ENCODE peak calls at places on chromosomes 6 and 20, in five cellular contexts. One of them, this sample, is unnamed.

GRCh38 chr6:44670146-44670545 is 282.6 kb downstream of the CDC5L start:
- DNase-seq in AG04450: no peak
- DNase-seq in heart left ventricle: no peak
- DNase-seq in uterus: no peak
- DNase-seq in left ventricle myocardium inferior: no peak
- DNase-seq in this sample: no peak

GRCh38 chr6:72940265-72940664 is 285.0 kb downstream of the KHDC1L start:
- DNase-seq in left ventricle myocardium inferior: no peak
- DNase-seq in AG04450: no peak
- DNase-seq in heart left ventricle: no peak
- DNase-seq in uterus: no peak
- DNase-seq in this sample: no peak

GRCh38 chr20:35030136-35030535 is 62.5 kb downstream of the TRPC4AP start:
- DNase-seq in uterus: no peak
- DNase-seq in left ventricle myocardium inferior: no peak
- DNase-seq in heart left ventricle: no peak
- DNase-seq in AG04450: no peak
- DNase-seq in this sample: no peak

GRCh38 chr6:49519660-49520059 is 19.9 kb downstream of the GLYATL3 start:
- DNase-seq in heart left ventricle: no peak
- DNase-seq in uterus: no peak
- DNase-seq in AG04450: no peak
- DNase-seq in left ventricle myocardium inferior: no peak
- DNase-seq in this sample: no peak

GRCh38 chr20:38157635-38158495 is 7.2 kb downstream of the TGM2 start:
- DNase-seq in heart left ventricle: no peak
- DNase-seq in AG04450: no peak
- DNase-seq in left ventricle myocardium inferior: peak; percentile 35
- DNase-seq in uterus: no peak
- DNase-seq in this sample: no peak

GRCh38 chr6:133837801-133838349 is 51.0 kb upstream of the TCF21 start:
- DNase-seq in AG04450: no peak
- DNase-seq in uterus: peak; percentile 32
- DNase-seq in heart left ventricle: no peak
- DNase-seq in left ventricle myocardium inferior: peak; percentile 24
- DNase-seq in this sample: peak; percentile 28

GRCh38 chr6:71419217-71419953 is 130.8 kb downstream of the OGFRL1 start:
- DNase-seq in uterus: peak; percentile 15
- DNase-seq in left ventricle myocardium inferior: peak; percentile 26
- DNase-seq in heart left ventricle: peak; percentile 34
- DNase-seq in AG04450: no peak
- DNase-seq in this sample: no peak

GRCh38 chr6:7073810-7074525 is 33.8 kb upstream of the RREB1 start:
- DNase-seq in AG04450: no peak
- DNase-seq in heart left ventricle: peak; percentile 22
- DNase-seq in left ventricle myocardium inferior: no peak
- DNase-seq in uterus: no peak
- DNase-seq in this sample: no peak

GRCh38 chr6:152026291-152026690 is 218.8 kb downstream of the ESR1 start:
- DNase-seq in uterus: no peak
- DNase-seq in AG04450: no peak
- DNase-seq in heart left ventricle: no peak
- DNase-seq in left ventricle myocardium inferior: no peak
- DNase-seq in this sample: no peak

GRCh38 chr20:57451759-57452661 is 60.8 kb downstream of the RBM38 start:
- DNase-seq in AG04450: no peak
- DNase-seq in heart left ventricle: no peak
- DNase-seq in left ventricle myocardium inferior: no peak
- DNase-seq in uterus: no peak
- DNase-seq in this sample: no peak

GRCh38 chr6:118163609-118164008 is 256.5 kb downstream of the SLC35F1 start:
- DNase-seq in AG04450: no peak
- DNase-seq in heart left ventricle: no peak
- DNase-seq in left ventricle myocardium inferior: no peak
- DNase-seq in uterus: no peak
- DNase-seq in this sample: no peak

GRCh38 chr20:61493798-61494305 is 241.8 kb downstream of the CDH4 start:
- DNase-seq in left ventricle myocardium inferior: no peak
- DNase-seq in uterus: no peak
- DNase-seq in heart left ventricle: no peak
- DNase-seq in AG04450: no peak
- DNase-seq in this sample: no peak

GRCh38 chr20:37235065-37235464 is 26.5 kb downstream of the GHRH start:
- DNase-seq in uterus: no peak
- DNase-seq in AG04450: no peak
- DNase-seq in heart left ventricle: no peak
- DNase-seq in left ventricle myocardium inferior: no peak
- DNase-seq in this sample: no peak

GRCh38 chr6:161480416-161481165 is 206.7 kb upstream of the AGPAT4 start:
- DNase-seq in heart left ventricle: no peak
- DNase-seq in left ventricle myocardium inferior: no peak
- DNase-seq in AG04450: no peak
- DNase-seq in uterus: no peak
- DNase-seq in this sample: no peak

DNA sequence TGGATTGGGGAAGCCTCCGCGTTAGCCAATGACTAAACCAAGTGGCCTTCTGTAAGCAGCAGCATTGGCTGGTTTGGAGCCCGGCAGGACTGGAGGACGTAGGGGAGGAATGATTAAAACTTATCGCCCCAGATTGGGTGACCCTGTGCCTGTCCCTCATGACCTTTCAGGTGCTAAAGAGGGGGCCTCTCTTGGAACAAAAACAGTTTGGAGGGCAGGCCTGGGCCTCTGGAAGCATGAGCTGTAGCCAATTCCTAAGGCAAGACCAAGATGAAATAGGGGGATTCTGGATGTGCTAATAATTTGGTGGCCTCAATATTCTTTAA is 1.4 kb downstream of the GMPR start:
- DNase-seq in uterus: no peak
- DNase-seq in AG04450: no peak
- DNase-seq in heart left ventricle: no peak
- DNase-seq in left ventricle myocardium inferior: no peak
- DNase-seq in this sample: no peak
- H3K4me3 ChIP-seq in uterus: peak overlapping the region; percentile 63
- H3K4me3 ChIP-seq in AG04450: peak overlapping the region; percentile 2
- H3K4me3 ChIP-seq in heart left ventricle: peak overlapping the region; percentile 88
- H3K4me3 ChIP-seq in left ventricle myocardium inferior: peak overlapping the region; percentile 87
- H3K4me3 ChIP-seq in this sample: no peak overlapping the region

GRCh38 chr6:119261944-119262284 is 87.6 kb downstream of the MAN1A1 start:
- DNase-seq in left ventricle myocardium inferior: no peak
- DNase-seq in AG04450: no peak
- DNase-seq in heart left ventricle: no peak
- DNase-seq in uterus: no peak
- DNase-seq in this sample: no peak
- TF ChIP-seq CTCF in left ventricle myocardium inferior: no peak
- TF ChIP-seq CTCF in AG04450: no peak
- TF ChIP-seq CTCF in heart left ventricle: no peak
- TF ChIP-seq CTCF in uterus: no peak
- TF ChIP-seq CTCF in this sample: peak; percentile 16

GRCh38 chr6:169617562-169617961 is 84.3 kb downstream of the WDR27 start:
- DNase-seq in uterus: no peak
- DNase-seq in left ventricle myocardium inferior: no peak
- DNase-seq in AG04450: no peak
- DNase-seq in heart left ventricle: no peak
- DNase-seq in this sample: peak; percentile 62

GRCh38 chr6:169621311-169621710 is 80.5 kb downstream of the WDR27 start:
- DNase-seq in left ventricle myocardium inferior: no peak
- DNase-seq in heart left ventricle: no peak
- DNase-seq in AG04450: no peak
- DNase-seq in uterus: no peak
- DNase-seq in this sample: no peak

GRCh38 chr6:169620171-169621125 is 81.4 kb downstream of the WDR27 start:
- DNase-seq in uterus: no peak
- DNase-seq in AG04450: peak; percentile 47
- DNase-seq in left ventricle myocardium inferior: no peak
- DNase-seq in heart left ventricle: no peak
- DNase-seq in this sample: peak; percentile 37

GRCh38 chr6:169618526-169619490 is 83.0 kb downstream of the WDR27 start:
- DNase-seq in left ventricle myocardium inferior: no peak
- DNase-seq in AG04450: peak; percentile 82
- DNase-seq in uterus: no peak
- DNase-seq in heart left ventricle: no peak
- DNase-seq in this sample: no peak

GRCh38 chr6:169619650-169620049 is 82.2 kb downstream of the WDR27 start:
- DNase-seq in heart left ventricle: no peak
- DNase-seq in left ventricle myocardium inferior: no peak
- DNase-seq in uterus: no peak
- DNase-seq in AG04450: no peak
- DNase-seq in this sample: no peak
- H3K4me3 ChIP-seq in heart left ventricle: no peak overlapping the region
- H3K4me3 ChIP-seq in left ventricle myocardium inferior: no peak overlapping the region
- H3K4me3 ChIP-seq in uterus: no peak overlapping the region
- H3K4me3 ChIP-seq in AG04450: no peak overlapping the region
- H3K4me3 ChIP-seq in this sample: no peak overlapping the region

DNA sequence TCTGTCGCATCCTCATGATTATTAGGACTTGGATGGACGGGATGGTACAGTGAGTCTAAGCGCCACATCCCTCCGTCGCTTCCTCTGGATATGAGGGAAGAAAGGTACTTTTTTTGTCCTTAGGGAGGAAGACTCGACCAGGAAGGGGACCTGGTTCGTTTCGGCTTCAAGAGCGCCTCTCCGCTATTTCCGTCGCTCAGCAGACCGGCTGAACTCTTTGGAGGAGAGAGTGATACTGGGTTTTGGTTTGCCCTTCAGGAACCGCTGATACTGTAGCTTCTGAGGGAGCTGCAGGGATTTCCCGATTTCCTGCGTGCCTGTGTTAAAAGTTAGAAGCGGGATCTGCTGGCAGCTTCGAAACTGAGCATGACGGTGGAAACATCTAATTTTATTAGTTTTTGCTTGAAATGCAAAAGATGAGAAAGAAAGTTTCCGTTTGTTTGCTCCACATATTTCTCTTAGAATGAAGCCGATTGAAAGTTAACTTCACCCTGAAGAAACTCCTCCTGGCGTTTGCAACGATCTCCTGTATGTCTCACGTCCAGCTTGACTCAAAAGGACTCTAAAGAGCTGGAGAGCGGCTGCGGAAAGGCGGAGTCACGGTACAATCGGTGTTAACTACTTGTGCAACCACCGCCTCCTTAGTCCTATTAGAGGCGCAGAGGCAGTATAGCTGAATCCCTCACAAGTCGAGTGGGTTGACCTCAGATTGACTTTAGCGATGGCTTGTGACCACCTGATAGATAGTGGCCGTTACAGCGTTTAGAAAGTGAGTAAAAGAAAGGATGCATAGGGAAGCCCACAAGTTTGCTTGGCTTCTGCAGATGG is 129.4 kb downstream of the TRIM27 start:
- DNase-seq in AG04450: no peak
- DNase-seq in uterus: no peak
- DNase-seq in heart left ventricle: no peak
- DNase-seq in left ventricle myocardium inferior: no peak
- DNase-seq in this sample: no peak
- TF ChIP-seq CTCF in AG04450: no peak
- TF ChIP-seq CTCF in uterus: no peak
- TF ChIP-seq CTCF in heart left ventricle: no peak
- TF ChIP-seq CTCF in left ventricle myocardium inferior: no peak
- TF ChIP-seq CTCF in this sample: no peak

This sample was measured in LNCaP clone FGC.